ENCODE peak calls at places on chromosomes 11 and 22, in nine cellular contexts. A, J, B, M, D, Z, L, P and G are unnamed samples.

GRCh38 chr11:1200611-1201191 is 22.2 kb upstream of the MUC5B start:
- DNase-seq in A (peak; percentile 56), J (no peak), B (peak; percentile 27), M (no peak), D (peak; percentile 74), Z (peak; percentile 36), L (no peak), P (no peak), G (no peak)

GRCh38 chr22:38513063-38513462 is 7.0 kb upstream of the DDX17 start:
- DNase-seq in A (peak; percentile 69), J (peak; percentile 75), B (peak; percentile 62), M (peak; percentile 6), D (no peak), Z (no peak), L (no peak), P (no peak), G (no peak)

GRCh38 chr11:134275534-134276395 is at the start of gene GLB1L3:
- DNase-seq in A (peak; percentile 87), J (no peak), B (peak; percentile 84), M (peak; percentile 86), D (no peak), Z (peak; percentile 58), L (no peak), P (peak; percentile 82), G (no peak)

GRCh38 chr22:23211622-23212021 is 31.3 kb downstream of the BCR start:
- DNase-seq in A (no peak), J (no peak), B (no peak), M (no peak), D (no peak), Z (no peak), L (no peak), P (no peak), G (no peak)

GRCh38 chr11:114040706-114041211 is 18.8 kb upstream of the ZBTB16 start:
- DNase-seq in A (no peak), J (no peak), B (no peak), M (no peak), D (no peak), Z (no peak), L (peak; percentile 39), P (no peak), G (peak; percentile 21)

GRCh38 chr11:129973809-129974208 is 28.8 kb downstream of the PRDM10 start:
- DNase-seq in A (peak; percentile 89), J (no peak), B (no peak), M (no peak), D (no peak), Z (peak; percentile 66), L (no peak), P (no peak), G (no peak)

GRCh38 chr11:107102692-107103463 is 84.6 kb upstream of the GUCY1A2 start:
- DNase-seq in A (no peak), J (no peak), B (no peak), M (no peak), D (no peak), Z (peak; percentile 39), L (no peak), P (no peak), G (no peak)

GRCh38 chr11:64684357-64684756 is 38.6 kb downstream of the NRXN2 start:
- DNase-seq in A (no peak), J (no peak), B (no peak), M (no peak), D (no peak), Z (no peak), L (no peak), P (no peak), G (no peak)

GRCh38 chr11:87137711-87138110 is 100.0 kb downstream of the TMEM135 start:
- DNase-seq in A (no peak), J (no peak), B (no peak), M (no peak), D (no peak), Z (no peak), L (peak; percentile 2), P (no peak), G (no peak)

GRCh38 chr11:129106788-129107187 is 85.3 kb downstream of the ARHGAP32 start:
- DNase-seq in A (no peak), J (no peak), B (no peak), M (no peak), D (no peak), Z (no peak), L (no peak), P (no peak), G (no peak)

GRCh38 chr11:36948445-36949171 is 350.6 kb upstream of the RAG2 start:
- DNase-seq in A (no peak), J (no peak), B (no peak), M (no peak), D (no peak), Z (no peak), L (no peak), P (no peak), G (no peak)

GRCh38 chr22:19880786-19881569 is 26.3 kb upstream of the GNB1L start:
- DNase-seq in A (peak; percentile 96), J (no peak), B (peak; percentile 10), M (no peak), D (peak; percentile 72), Z (peak; percentile 78), L (peak; percentile 95), P (no peak), G (peak; percentile 93)

GRCh38 chr22:45878901-45879551 is 97.9 kb downstream of the WNT7B start:
- DNase-seq in A (peak; percentile 66), J (no peak), B (peak; percentile 18), M (peak; percentile 82), D (peak; percentile 66), Z (peak; percentile 49), L (no peak), P (no peak), G (no peak)

GRCh38 chr11:77668760-77669159 is 31.2 kb upstream of the CLNS1A start:
- DNase-seq in A (no peak), J (no peak), B (no peak), M (no peak), D (no peak), Z (no peak), L (peak; percentile 31), P (no peak), G (no peak)

GRCh38 chr11:78371221-78371899 is 46.3 kb downstream of the GAB2 start:
- DNase-seq in A (no peak), J (peak; percentile 38), B (no peak), M (no peak), D (no peak), Z (no peak), L (no peak), P (no peak), G (no peak)

GRCh38 chr22:23014250-23014649 is 56.1 kb upstream of the GNAZ start:
- DNase-seq in A (no peak), J (no peak), B (no peak), M (no peak), D (no peak), Z (no peak), L (no peak), P (peak; percentile 40), G (no peak)

GRCh38 chr11:130644187-130644586 is 195.7 kb downstream of the ADAMTS15 start:
- DNase-seq in A (peak; percentile 66), J (no peak), B (no peak), M (no peak), D (no peak), Z (no peak), L (no peak), P (no peak), G (no peak)

GRCh38 chr11:109267293-109268095 is 154.5 kb upstream of the C11orf87 start:
- DNase-seq in A (no peak), J (no peak), B (no peak), M (no peak), D (no peak), Z (no peak), L (no peak), P (no peak), G (no peak)

GRCh38 chr11:134124660-134125451 is 56.0 kb downstream of the JAM3 start:
- DNase-seq in A (peak; percentile 85), J (no peak), B (peak; percentile 39), M (no peak), D (no peak), Z (peak; percentile 82), L (peak; percentile 4), P (no peak), G (no peak)

GRCh38 chr11:66815646-66816045 is 27.6 kb upstream of the RCE1 start:
- DNase-seq in A (no peak), J (no peak), B (no peak), M (no peak), D (no peak), Z (no peak), L (peak; percentile 14), P (no peak), G (no peak)

GRCh38 chr11:15745266-15745665 is 611.1 kb downstream of the SOX6 start:
- DNase-seq in A (no peak), J (no peak), B (no peak), M (no peak), D (no peak), Z (no peak), L (no peak), P (no peak), G (no peak)

GRCh38 chr11:129446572-129446971 is 70.9 kb downstream of the BARX2 start:
- DNase-seq in A (no peak), J (no peak), B (no peak), M (no peak), D (no peak), Z (no peak), L (no peak), P (no peak), G (no peak)

GRCh38 chr11:112537846-112538330 is 277.2 kb upstream of the PLET1 start:
- DNase-seq in A (no peak), J (no peak), B (no peak), M (no peak), D (no peak), Z (no peak), L (no peak), P (no peak), G (no peak)

GRCh38 chr11:69249086-69249640 is 44.8 kb upstream of the MYEOV start:
- DNase-seq in A (no peak), J (no peak), B (no peak), M (no peak), D (peak; percentile 27), Z (no peak), L (no peak), P (no peak), G (no peak)

GRCh38 chr22:27347951-27348350 is 453.6 kb downstream of the MN1 start:
- DNase-seq in A (no peak), J (no peak), B (no peak), M (no peak), D (no peak), Z (no peak), L (no peak), P (no peak), G (no peak)